ENCODE peak calls at places on chromosomes 7 and 10, in nine cellular contexts. One of them, this sample, is unnamed.

GRCh38 chr7:32019008-32019578 is 51.1 kb downstream of the PDE1C start:
- DNase-seq in psoas muscle: no peak
- DNase-seq in astrocyte of the cerebellum: no peak
- DNase-seq in heart right ventricle: no peak
- DNase-seq in cardiac muscle cell: no peak
- DNase-seq in CD8-positive, alpha-beta T cell: no peak
- DNase-seq in fibroblast of mammary gland: no peak
- DNase-seq in brain microvascular endothelial cell: no peak
- DNase-seq in astrocyte of the spinal cord: peak
- DNase-seq in this sample: no peak

GRCh38 chr10:77553966-77554365 is 83.6 kb downstream of the KCNMA1 start:
- DNase-seq in psoas muscle: no peak
- DNase-seq in astrocyte of the cerebellum: no peak
- DNase-seq in heart right ventricle: no peak
- DNase-seq in cardiac muscle cell: no peak
- DNase-seq in CD8-positive, alpha-beta T cell: no peak
- DNase-seq in fibroblast of mammary gland: no peak
- DNase-seq in brain microvascular endothelial cell: no peak
- DNase-seq in astrocyte of the spinal cord: peak
- DNase-seq in this sample: no peak

GRCh38 chr7:126972571-126972970 is 280.2 kb downstream of the GRM8 start:
- DNase-seq in psoas muscle: no peak
- DNase-seq in astrocyte of the cerebellum: no peak
- DNase-seq in heart right ventricle: no peak
- DNase-seq in cardiac muscle cell: no peak
- DNase-seq in CD8-positive, alpha-beta T cell: no peak
- DNase-seq in fibroblast of mammary gland: no peak
- DNase-seq in brain microvascular endothelial cell: no peak
- DNase-seq in astrocyte of the spinal cord: no peak
- DNase-seq in this sample: no peak

GRCh38 chr7:101953248-101953819 is 135.9 kb downstream of the CUX1 start:
- DNase-seq in psoas muscle: peak
- DNase-seq in astrocyte of the cerebellum: no peak
- DNase-seq in heart right ventricle: peak
- DNase-seq in cardiac muscle cell: peak
- DNase-seq in CD8-positive, alpha-beta T cell: no peak
- DNase-seq in fibroblast of mammary gland: peak
- DNase-seq in brain microvascular endothelial cell: peak
- DNase-seq in astrocyte of the spinal cord: peak
- DNase-seq in this sample: peak

GRCh38 chr10:132555648-132556575 is 18.3 kb downstream of the INPP5A start:
- DNase-seq in psoas muscle: no peak
- DNase-seq in astrocyte of the cerebellum: no peak
- DNase-seq in heart right ventricle: no peak
- DNase-seq in cardiac muscle cell: no peak
- DNase-seq in CD8-positive, alpha-beta T cell: no peak
- DNase-seq in fibroblast of mammary gland: no peak
- DNase-seq in brain microvascular endothelial cell: no peak
- DNase-seq in astrocyte of the spinal cord: no peak
- DNase-seq in this sample: no peak

GRCh38 chr10:131786756-131787605 is 113.8 kb upstream of the PPP2R2D start:
- DNase-seq in psoas muscle: no peak
- DNase-seq in astrocyte of the cerebellum: peak
- DNase-seq in heart right ventricle: no peak
- DNase-seq in cardiac muscle cell: peak
- DNase-seq in CD8-positive, alpha-beta T cell: peak
- DNase-seq in fibroblast of mammary gland: peak
- DNase-seq in brain microvascular endothelial cell: peak
- DNase-seq in astrocyte of the spinal cord: peak
- DNase-seq in this sample: peak

GRCh38 chr10:84820596-84820995 is 492.2 kb downstream of the CCSER2 start:
- DNase-seq in psoas muscle: no peak
- DNase-seq in astrocyte of the cerebellum: no peak
- DNase-seq in heart right ventricle: no peak
- DNase-seq in cardiac muscle cell: no peak
- DNase-seq in CD8-positive, alpha-beta T cell: no peak
- DNase-seq in fibroblast of mammary gland: no peak
- DNase-seq in brain microvascular endothelial cell: no peak
- DNase-seq in astrocyte of the spinal cord: no peak
- DNase-seq in this sample: no peak

GRCh38 chr7:142357953-142358520 is 100.2 kb upstream of the PRSS58 start:
- DNase-seq in psoas muscle: no peak
- DNase-seq in astrocyte of the cerebellum: peak
- DNase-seq in heart right ventricle: no peak
- DNase-seq in cardiac muscle cell: peak
- DNase-seq in CD8-positive, alpha-beta T cell: no peak
- DNase-seq in fibroblast of mammary gland: peak
- DNase-seq in brain microvascular endothelial cell: peak
- DNase-seq in astrocyte of the spinal cord: peak
- DNase-seq in this sample: peak

GRCh38 chr7:127736511-127736910 is 84.5 kb downstream of the SND1 start:
- DNase-seq in psoas muscle: no peak
- DNase-seq in astrocyte of the cerebellum: no peak
- DNase-seq in heart right ventricle: no peak
- DNase-seq in cardiac muscle cell: no peak
- DNase-seq in CD8-positive, alpha-beta T cell: no peak
- DNase-seq in fibroblast of mammary gland: no peak
- DNase-seq in brain microvascular endothelial cell: no peak
- DNase-seq in astrocyte of the spinal cord: no peak
- DNase-seq in this sample: no peak

GRCh38 chr10:52031771-52032170 is 282.3 kb upstream of the DKK1 start:
- DNase-seq in psoas muscle: no peak
- DNase-seq in astrocyte of the cerebellum: no peak
- DNase-seq in heart right ventricle: no peak
- DNase-seq in cardiac muscle cell: peak
- DNase-seq in CD8-positive, alpha-beta T cell: no peak
- DNase-seq in fibroblast of mammary gland: peak
- DNase-seq in brain microvascular endothelial cell: no peak
- DNase-seq in astrocyte of the spinal cord: no peak
- DNase-seq in this sample: no peak

GRCh38 chr10:61974611-61975010 is 73.1 kb downstream of the ARID5B start:
- DNase-seq in psoas muscle: peak
- DNase-seq in astrocyte of the cerebellum: peak
- DNase-seq in heart right ventricle: peak
- DNase-seq in cardiac muscle cell: peak
- DNase-seq in CD8-positive, alpha-beta T cell: no peak
- DNase-seq in fibroblast of mammary gland: peak
- DNase-seq in brain microvascular endothelial cell: peak
- DNase-seq in astrocyte of the spinal cord: peak
- DNase-seq in this sample: peak

DNA sequence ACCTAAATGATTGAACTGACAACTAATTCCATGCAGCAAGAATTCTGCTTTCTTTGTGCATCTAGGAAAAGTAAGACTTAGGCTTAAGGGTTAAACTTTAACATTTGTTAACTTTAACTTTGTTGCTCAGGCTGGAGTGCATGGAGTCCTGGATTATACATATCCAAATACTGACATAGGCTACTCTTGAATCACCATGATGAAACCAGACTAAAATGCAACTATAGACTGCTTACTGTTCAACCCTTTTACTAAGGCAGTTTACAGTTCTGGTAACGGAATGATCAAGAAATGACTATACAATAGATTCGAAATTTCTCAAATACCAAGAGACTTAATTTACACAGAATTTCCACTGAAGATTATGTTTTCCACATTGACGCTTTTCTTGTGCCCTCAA is 52.0 kb downstream of the PUS7 start:
- DNase-seq in psoas muscle: no peak
- DNase-seq in astrocyte of the cerebellum: no peak
- DNase-seq in heart right ventricle: no peak
- DNase-seq in cardiac muscle cell: no peak
- DNase-seq in CD8-positive, alpha-beta T cell: no peak
- DNase-seq in fibroblast of mammary gland: no peak
- DNase-seq in brain microvascular endothelial cell: no peak
- DNase-seq in astrocyte of the spinal cord: no peak
- DNase-seq in this sample: no peak
- H3K4me3 ChIP-seq in psoas muscle: no peak
- H3K4me3 ChIP-seq in astrocyte of the cerebellum: no peak
- H3K4me3 ChIP-seq in heart right ventricle: no peak
- H3K4me3 ChIP-seq in cardiac muscle cell: no peak
- H3K4me3 ChIP-seq in CD8-positive, alpha-beta T cell: no peak
- H3K4me3 ChIP-seq in fibroblast of mammary gland: no peak
- H3K4me3 ChIP-seq in brain microvascular endothelial cell: no peak
- H3K4me3 ChIP-seq in astrocyte of the spinal cord: no peak
- H3K4me3 ChIP-seq in this sample: no peak

GRCh38 chr7:46153951-46154787 is 233.1 kb upstream of the IGFBP3 start:
- DNase-seq in psoas muscle: no peak
- DNase-seq in astrocyte of the cerebellum: no peak
- DNase-seq in heart right ventricle: no peak
- DNase-seq in cardiac muscle cell: no peak
- DNase-seq in CD8-positive, alpha-beta T cell: no peak
- DNase-seq in fibroblast of mammary gland: peak
- DNase-seq in brain microvascular endothelial cell: no peak
- DNase-seq in astrocyte of the spinal cord: no peak
- DNase-seq in this sample: peak
- TF ChIP-seq CTCF in psoas muscle: no peak
- TF ChIP-seq CTCF in astrocyte of the cerebellum: no peak
- TF ChIP-seq CTCF in heart right ventricle: no peak
- TF ChIP-seq CTCF in cardiac muscle cell: no peak
- TF ChIP-seq CTCF in CD8-positive, alpha-beta T cell: no peak
- TF ChIP-seq CTCF in fibroblast of mammary gland: no peak
- TF ChIP-seq CTCF in brain microvascular endothelial cell: no peak
- TF ChIP-seq CTCF in astrocyte of the spinal cord: no peak
- TF ChIP-seq CTCF in this sample: no peak

DNA sequence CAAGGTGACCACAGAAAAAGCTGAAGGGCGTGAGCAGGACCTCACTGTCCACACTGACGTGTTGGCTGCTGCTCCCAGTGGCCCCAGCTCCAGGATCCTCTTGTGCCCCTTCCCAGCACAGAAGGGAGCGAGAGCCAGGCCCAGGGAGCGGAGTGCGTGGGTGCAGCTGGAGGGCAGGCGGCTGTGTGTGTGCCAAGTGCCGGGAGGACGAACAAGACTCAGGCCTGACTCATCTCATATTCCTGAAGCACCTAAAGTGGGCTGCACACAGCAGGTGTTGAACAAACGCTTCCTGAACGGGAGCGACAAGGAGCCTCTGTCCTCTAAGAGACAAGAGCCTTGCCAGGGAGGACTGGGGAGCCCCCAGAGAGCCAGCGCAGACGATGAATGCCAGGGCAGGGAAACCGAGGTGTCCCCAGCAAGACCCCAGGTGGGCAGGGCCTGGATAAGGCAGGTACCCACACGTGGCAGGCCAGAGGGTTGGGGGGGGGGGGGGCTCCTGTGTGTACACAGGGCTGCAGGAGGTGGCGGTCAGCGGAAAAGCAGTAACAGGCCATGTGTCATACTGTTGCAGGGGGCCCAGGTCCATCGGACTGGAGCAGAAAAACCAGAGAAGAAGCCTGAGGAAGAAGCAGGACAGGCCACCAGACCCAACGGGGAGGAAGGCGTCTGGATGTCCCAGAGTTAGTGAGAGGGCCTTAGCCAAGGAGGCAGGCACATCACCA is 116.5 kb downstream of the MAD1L1 start:
- DNase-seq in psoas muscle: peak
- DNase-seq in astrocyte of the cerebellum: no peak
- DNase-seq in heart right ventricle: peak
- DNase-seq in cardiac muscle cell: peak
- DNase-seq in CD8-positive, alpha-beta T cell: no peak
- DNase-seq in fibroblast of mammary gland: peak
- DNase-seq in brain microvascular endothelial cell: peak
- DNase-seq in astrocyte of the spinal cord: peak
- DNase-seq in this sample: peak
- H3K4me3 ChIP-seq in psoas muscle: no peak
- H3K4me3 ChIP-seq in astrocyte of the cerebellum: no peak
- H3K4me3 ChIP-seq in heart right ventricle: no peak
- H3K4me3 ChIP-seq in cardiac muscle cell: no peak
- H3K4me3 ChIP-seq in CD8-positive, alpha-beta T cell: no peak
- H3K4me3 ChIP-seq in fibroblast of mammary gland: no peak
- H3K4me3 ChIP-seq in brain microvascular endothelial cell: no peak
- H3K4me3 ChIP-seq in astrocyte of the spinal cord: no peak
- H3K4me3 ChIP-seq in this sample: no peak

GRCh38 chr10:110892602-110893001 is 20.9 kb downstream of the PDCD4 start:
- DNase-seq in psoas muscle: no peak
- DNase-seq in astrocyte of the cerebellum: no peak
- DNase-seq in heart right ventricle: no peak
- DNase-seq in cardiac muscle cell: no peak
- DNase-seq in CD8-positive, alpha-beta T cell: no peak
- DNase-seq in fibroblast of mammary gland: no peak
- DNase-seq in brain microvascular endothelial cell: no peak
- DNase-seq in astrocyte of the spinal cord: no peak
- DNase-seq in this sample: no peak

GRCh38 chr10:110898391-110898790 is 20.6 kb downstream of the BBIP1 start:
- DNase-seq in psoas muscle: no peak
- DNase-seq in astrocyte of the cerebellum: no peak
- DNase-seq in heart right ventricle: no peak
- DNase-seq in cardiac muscle cell: no peak
- DNase-seq in CD8-positive, alpha-beta T cell: no peak
- DNase-seq in fibroblast of mammary gland: no peak
- DNase-seq in brain microvascular endothelial cell: no peak
- DNase-seq in astrocyte of the spinal cord: peak
- DNase-seq in this sample: no peak

GRCh38 chr10:110897184-110897583 is 21.8 kb downstream of the BBIP1 start:
- DNase-seq in psoas muscle: no peak
- DNase-seq in astrocyte of the cerebellum: no peak
- DNase-seq in heart right ventricle: no peak
- DNase-seq in cardiac muscle cell: no peak
- DNase-seq in CD8-positive, alpha-beta T cell: no peak
- DNase-seq in fibroblast of mammary gland: no peak
- DNase-seq in brain microvascular endothelial cell: no peak
- DNase-seq in astrocyte of the spinal cord: no peak
- DNase-seq in this sample: no peak

DNA sequence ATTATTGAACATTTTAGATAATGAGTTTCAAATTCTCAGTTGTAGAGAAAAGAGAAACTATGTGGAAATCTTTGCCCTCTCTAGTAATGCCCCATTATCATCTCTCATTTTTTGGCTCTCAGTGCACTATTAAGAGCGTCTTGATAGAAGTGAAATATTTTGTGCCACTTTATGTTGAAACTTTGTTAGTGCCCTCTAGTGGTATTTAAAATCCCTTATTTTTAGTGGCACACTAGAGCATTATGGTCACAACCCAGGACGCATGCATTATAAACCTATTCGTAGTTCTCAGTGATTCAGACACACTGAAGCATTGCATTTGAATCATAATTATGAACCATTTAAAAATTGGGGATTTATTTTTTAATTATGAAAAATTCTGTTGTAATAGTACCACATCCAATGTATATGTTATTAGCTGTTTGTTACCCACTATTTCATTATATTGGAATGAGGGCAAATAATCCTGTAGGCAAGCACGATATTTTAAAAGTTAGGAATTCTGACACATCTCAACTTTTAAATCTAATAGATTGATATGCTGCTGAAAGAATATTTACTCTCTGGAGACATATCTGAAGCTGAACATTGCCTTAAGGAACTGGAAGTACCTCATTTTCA is 21.9 kb downstream of the PDCD4 start:
- DNase-seq in psoas muscle: no peak
- DNase-seq in astrocyte of the cerebellum: no peak
- DNase-seq in heart right ventricle: no peak
- DNase-seq in cardiac muscle cell: peak
- DNase-seq in CD8-positive, alpha-beta T cell: no peak
- DNase-seq in fibroblast of mammary gland: peak
- DNase-seq in brain microvascular endothelial cell: no peak
- DNase-seq in astrocyte of the spinal cord: peak
- DNase-seq in this sample: peak
- TF ChIP-seq CTCF in psoas muscle: peak
- TF ChIP-seq CTCF in astrocyte of the cerebellum: peak
- TF ChIP-seq CTCF in heart right ventricle: peak
- TF ChIP-seq CTCF in cardiac muscle cell: peak
- TF ChIP-seq CTCF in CD8-positive, alpha-beta T cell: peak
- TF ChIP-seq CTCF in fibroblast of mammary gland: peak
- TF ChIP-seq CTCF in brain microvascular endothelial cell: peak
- TF ChIP-seq CTCF in astrocyte of the spinal cord: peak
- TF ChIP-seq CTCF in this sample: peak

This sample was measured in choroid plexus epithelial cell.